ENCODE peak calls at places on chromosomes 11 and 22, in six cellular contexts. V, X, H, O, D and I are unnamed samples.

GRCh38 chr11:76209956-76210885 is 3.9 kb upstream of the WNT11 start:
- DNase-seq in D (no peak), X (no peak), H (peak; percentile 67), V (no peak), O (peak; percentile 38), I (no peak)

GRCh38 chr22:24894220-24894975 is 52.1 kb downstream of the LHFPL7 start:
- DNase-seq in H (peak; percentile 84), D (peak; percentile 85), V (no peak), X (no peak), O (peak; percentile 29), I (no peak)

GRCh38 chr22:29330753-29331152 is 15.3 kb upstream of the RASL10A start:
- DNase-seq in D (no peak), V (no peak), H (no peak), X (no peak), O (peak; percentile 62), I (no peak)

GRCh38 chr22:43819691-43820670 is 7.9 kb upstream of the EFCAB6 start:
- DNase-seq in D (no peak), X (no peak), H (no peak), O (no peak), V (no peak), I (no peak)

GRCh38 chr11:119480375-119481020 is 57.5 kb upstream of the THY1 start:
- DNase-seq in H (no peak), O (no peak), V (no peak), X (no peak), D (no peak), I (no peak)

GRCh38 chr22:48579915-48580279 is 1247.8 kb downstream of the BRD1 start:
- DNase-seq in D (no peak), H (no peak), O (no peak), V (no peak), X (no peak), I (no peak)

GRCh38 chr11:27087425-27087824 is 46.8 kb downstream of the BBOX1 start:
- DNase-seq in O (no peak), V (no peak), D (no peak), H (no peak), X (no peak), I (no peak)

GRCh38 chr11:88179966-88180629 is 4.9 kb upstream of the RAB38 start:
- DNase-seq in O (no peak), H (no peak), X (no peak), D (no peak), V (no peak), I (no peak)

GRCh38 chr11:115581871-115582639 is 77.8 kb upstream of the CADM1 start:
- DNase-seq in X (no peak), O (peak; percentile 82), V (no peak), H (peak; percentile 55), D (no peak), I (no peak)

GRCh38 chr22:42688241-42688913 is 32.3 kb downstream of the A4GALT start:
- DNase-seq in V (no peak), X (no peak), O (peak; percentile 89), H (no peak), D (peak; percentile 33), I (no peak)

GRCh38 chr11:36002196-36002595 is 58.3 kb downstream of the LDLRAD3 start:
- DNase-seq in O (peak; percentile 64), V (no peak), H (no peak), D (no peak), X (no peak), I (no peak)

GRCh38 chr11:10418950-10419310 is 36.1 kb upstream of the AMPD3 start:
- DNase-seq in X (no peak), D (no peak), H (no peak), V (no peak), O (no peak), I (no peak)

GRCh38 chr11:73950869-73951710 is at the start of gene DNAJB13:
- DNase-seq in V (no peak), O (peak; percentile 92), D (peak; percentile 88), X (no peak), H (peak; percentile 82), I (no peak)

GRCh38 chr11:67301951-67302516 is 1.3 kb upstream of the SSH3 start:
- DNase-seq in V (no peak), D (no peak), X (no peak), O (peak; percentile 75), H (peak; percentile 84), I (peak; percentile 7)

GRCh38 chr11:66286699-66287098 is 2.2 kb downstream of the YIF1A start:
- DNase-seq in O (no peak), V (no peak), D (no peak), H (no peak), X (no peak), I (no peak)

GRCh38 chr11:48307760-48308386 is 1.9 kb downstream of the OR4S1 start:
- DNase-seq in X (peak; percentile 64), O (peak; percentile 57), D (peak; percentile 35), V (peak; percentile 71), H (peak; percentile 92), I (peak; percentile 51)

GRCh38 chr11:26720003-26720402 is 1.9 kb downstream of the SLC5A12 start:
- DNase-seq in X (no peak), H (no peak), D (no peak), O (no peak), V (no peak), I (no peak)

GRCh38 chr11:72932132-72932570 is 117.9 kb downstream of the ATG16L2 start:
- DNase-seq in H (no peak), D (no peak), O (no peak), V (no peak), X (no peak), I (no peak)

GRCh38 chr22:45206233-45206632 is 34.5 kb downstream of the KIAA0930 start:
- DNase-seq in X (no peak), H (no peak), O (no peak), D (no peak), V (no peak), I (no peak)

GRCh38 chr22:45994516-45995404 is 17.8 kb upstream of the WNT7B start:
- DNase-seq in V (peak; percentile 82), X (peak; percentile 90), H (peak; percentile 75), D (peak; percentile 55), O (peak; percentile 64), I (peak; percentile 79)

GRCh38 chr11:36116161-36116560 is 172.3 kb downstream of the LDLRAD3 start:
- DNase-seq in X (no peak), V (no peak), O (no peak), H (no peak), D (no peak), I (no peak)

GRCh38 chr11:128508785-128509518 is 78.4 kb downstream of the ETS1 start:
- DNase-seq in H (peak; percentile 38), V (no peak), D (no peak), O (no peak), X (no peak), I (no peak)

GRCh38 chr11:119747868-119748660 is 19.1 kb upstream of the NECTIN1 start:
- DNase-seq in V (no peak), D (no peak), O (no peak), X (no peak), H (no peak), I (no peak)